ENCODE peak calls at places on chromosomes 11 and 22, in five cellular contexts. V, Z, P, B and T are unnamed samples.

GRCh38 chr11:20035701-20036601 is 124.3 kb downstream of the DBX1 start:
- DNase-seq in P (no peak), B (peak), V (peak), Z (peak), T (no peak)

GRCh38 chr11:117387992-117388765 is 60.5 kb downstream of the CEP164 start:
- DNase-seq in P (no peak), B (no peak), V (peak), Z (no peak), T (no peak)

GRCh38 chr11:23124996-23125395 is 264.7 kb upstream of the CCDC179 start:
- DNase-seq in P (no peak), V (peak), Z (peak), B (peak), T (no peak)

GRCh38 chr11:62575156-62575555 is 1.5 kb upstream of the EEF1G start:
- DNase-seq in Z (no peak), V (no peak), P (no peak), B (no peak), T (no peak)

GRCh38 chr11:36499325-36499724 is 10.7 kb downstream of the TRAF6 start:
- DNase-seq in V (no peak), P (peak), B (no peak), Z (no peak), T (no peak)

GRCh38 chr22:42780070-42780540 is 59.4 kb upstream of the A4GALT start:
- DNase-seq in B (peak), V (peak), Z (peak), P (peak), T (peak)

GRCh38 chr11:123391646-123392348 is 38.3 kb upstream of the GRAMD1B start:
- DNase-seq in P (no peak), V (no peak), B (no peak), Z (peak), T (no peak)

GRCh38 chr11:95835351-95835750 is 45.1 kb downstream of the CEP57 start:
- DNase-seq in Z (no peak), V (no peak), P (no peak), B (no peak), T (no peak)

GRCh38 chr11:104573431-104573830 is 324.8 kb downstream of the CASP12 start:
- DNase-seq in P (no peak), Z (peak), B (no peak), V (peak), T (no peak)
- TF ChIP-seq CTCF in P (no peak), Z (no peak), B (no peak), V (no peak), T (no peak)

DNA sequence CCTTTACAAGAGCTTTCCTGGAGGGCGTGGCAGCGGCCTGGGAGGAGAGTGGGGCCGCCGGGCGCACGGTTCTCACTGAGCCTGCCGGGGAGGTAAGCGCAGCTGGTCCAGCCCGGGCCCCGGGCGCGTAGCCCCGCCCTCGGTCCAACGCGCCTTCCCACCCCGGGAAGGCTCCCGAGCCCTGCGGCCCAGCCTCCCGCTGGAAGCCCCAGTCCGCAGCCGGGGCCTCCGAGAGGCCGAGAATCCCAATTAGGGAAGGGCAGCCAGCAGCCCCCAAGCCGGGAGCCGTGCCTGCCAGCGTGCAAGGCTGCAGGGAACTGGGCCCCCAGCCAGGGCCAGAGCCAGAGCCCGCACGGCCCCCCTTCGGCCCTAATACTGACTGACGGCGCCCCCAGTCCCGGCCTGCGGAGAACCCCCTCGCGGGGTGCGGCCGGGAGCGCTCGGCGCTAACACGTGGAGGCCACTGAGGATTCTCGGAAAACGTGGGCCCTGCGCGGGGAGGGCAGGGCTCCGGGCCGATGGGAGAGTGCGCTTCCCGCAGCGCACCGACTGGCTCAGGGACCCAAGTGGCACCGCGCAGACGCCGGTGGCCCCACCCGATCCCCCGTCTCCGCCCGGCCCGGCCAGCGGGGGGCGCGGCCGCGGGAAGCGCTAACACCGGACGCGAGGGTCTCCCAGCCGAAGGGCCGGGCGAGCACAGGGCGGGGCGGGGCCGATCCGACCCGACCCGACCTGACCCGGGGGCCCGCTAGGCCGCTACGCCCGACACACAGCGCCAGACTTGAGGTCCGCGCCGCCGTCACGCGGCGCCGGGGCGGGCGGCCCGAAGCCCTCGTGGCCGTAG is 5.7 kb downstream of the ZFTA start:
- DNase-seq in B (no peak), V (no peak), Z (no peak), P (no peak), T (no peak)
- H3K4me3 ChIP-seq in B (no peak), V (no peak), Z (peak), P (no peak), T (no peak)

GRCh38 chr11:32002311-32002710 is 88.6 kb upstream of the RCN1 start:
- DNase-seq in B (no peak), Z (no peak), P (no peak), V (no peak), T (no peak)
- TF ChIP-seq CTCF in B (no peak), Z (no peak), P (no peak), V (no peak), T (no peak)

GRCh38 chr11:110896358-110896757 is 184.1 kb upstream of the ARHGAP20 start:
- DNase-seq in V (peak), B (no peak), Z (no peak), P (no peak), T (no peak)

GRCh38 chr11:110894224-110894623 is 182.0 kb upstream of the ARHGAP20 start:
- DNase-seq in P (no peak), B (no peak), V (no peak), Z (no peak), T (no peak)

GRCh38 chr11:110891411-110891810 is 179.2 kb upstream of the ARHGAP20 start:
- DNase-seq in V (peak), B (no peak), P (no peak), Z (peak), T (no peak)

GRCh38 chr11:110890995-110891394 is 178.8 kb upstream of the ARHGAP20 start:
- DNase-seq in P (no peak), B (no peak), Z (no peak), V (no peak), T (no peak)

GRCh38 chr11:110892741-110893285 is 180.6 kb upstream of the ARHGAP20 start:
- DNase-seq in V (no peak), B (no peak), Z (no peak), P (no peak), T (no peak)
- H3K4me3 ChIP-seq in V (no peak), B (no peak), Z (no peak), P (no peak), T (no peak)

GRCh38 chr11:31861011-31861410 is 49.9 kb upstream of the PAX6 start:
- DNase-seq in V (no peak), P (no peak), B (no peak), Z (no peak), T (no peak)
- TF ChIP-seq CTCF in V (no peak), P (no peak), B (no peak), Z (no peak), T (no peak)

GRCh38 chr22:46060292-46061123 is 83.5 kb upstream of the WNT7B start:
- DNase-seq in B (no peak), P (no peak), Z (no peak), V (no peak), T (peak)
- H3K4me3 ChIP-seq in B (no peak), P (no peak), Z (no peak), V (no peak), T (no peak)

DNA sequence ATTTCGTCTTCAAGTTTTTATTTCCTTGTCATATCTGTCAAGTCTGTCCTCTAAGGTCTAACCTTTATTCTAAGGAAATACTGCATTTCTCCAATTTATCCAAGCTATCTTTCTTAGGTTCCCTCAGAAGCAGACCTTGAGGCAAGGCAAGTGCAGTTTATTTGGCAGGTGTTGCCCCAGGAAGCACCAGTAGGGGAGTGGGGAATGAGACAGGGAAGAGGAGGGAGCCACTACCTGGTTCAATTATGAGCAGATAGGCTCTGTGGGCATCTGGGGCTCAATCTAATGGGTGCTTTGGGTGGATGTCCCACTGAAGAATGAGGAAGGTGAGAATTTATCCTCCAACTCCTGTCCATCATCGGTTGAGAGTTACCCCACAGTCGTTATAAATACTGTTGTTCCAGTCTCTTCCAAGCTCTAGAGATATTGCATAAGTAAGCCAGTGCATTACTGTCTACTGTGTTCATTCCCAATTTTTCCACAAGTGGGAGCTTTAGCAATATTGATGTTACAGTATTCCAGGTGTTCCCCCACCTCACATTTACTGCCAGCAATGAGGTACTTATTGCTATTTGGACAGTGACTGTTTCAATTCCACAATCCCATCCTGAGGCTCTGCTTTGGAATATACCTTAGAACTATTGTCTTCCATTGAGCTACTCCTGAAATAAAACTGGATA is 154.9 kb upstream of the CEP126 start:
- DNase-seq in B (peak), P (no peak), V (peak), Z (peak), T (no peak)
- TF ChIP-seq CTCF in B (peak), P (no peak), V (peak), Z (no peak), T (peak)

GRCh38 chr11:64244107-64244506 is 2.6 kb downstream of the PPP1R14B start:
- DNase-seq in B (no peak), V (no peak), Z (no peak), P (no peak), T (no peak)

GRCh38 chr11:64241430-64242153 is 697 bp downstream of the FKBP2 start:
- DNase-seq in P (peak), V (peak), Z (peak), B (peak), T (peak)

GRCh38 chr11:64244966-64245365 is 1.8 kb downstream of the PPP1R14B start:
- DNase-seq in Z (no peak), P (no peak), B (no peak), V (no peak), T (no peak)

GRCh38 chr11:64241175-64241429 is 207 bp downstream of the FKBP2 start:
- DNase-seq in Z (no peak), V (no peak), P (no peak), B (no peak), T (no peak)

GRCh38 chr11:64242920-64243854 is 2.3 kb downstream of the FKBP2 start:
- DNase-seq in B (no peak), P (no peak), V (no peak), Z (no peak), T (no peak)
- H3K4me3 ChIP-seq in B (no peak), P (no peak), V (peak), Z (no peak), T (no peak)

GRCh38 chr11:44826922-44827643 is 100.3 kb downstream of the TSPAN18 start:
- DNase-seq in B (no peak), V (no peak), Z (no peak), P (no peak), T (no peak)

GRCh38 chr11:44825058-44825795 is 98.5 kb downstream of the TSPAN18 start:
- DNase-seq in Z (no peak), V (no peak), B (no peak), P (no peak), T (no peak)

GRCh38 chr11:44822369-44822768 is 95.6 kb downstream of the TSPAN18 start:
- DNase-seq in V (no peak), Z (no peak), P (no peak), B (no peak), T (no peak)

GRCh38 chr11:44823920-44824704 is 97.3 kb downstream of the TSPAN18 start:
- DNase-seq in V (peak), B (peak), Z (no peak), P (no peak), T (peak)

DNA sequence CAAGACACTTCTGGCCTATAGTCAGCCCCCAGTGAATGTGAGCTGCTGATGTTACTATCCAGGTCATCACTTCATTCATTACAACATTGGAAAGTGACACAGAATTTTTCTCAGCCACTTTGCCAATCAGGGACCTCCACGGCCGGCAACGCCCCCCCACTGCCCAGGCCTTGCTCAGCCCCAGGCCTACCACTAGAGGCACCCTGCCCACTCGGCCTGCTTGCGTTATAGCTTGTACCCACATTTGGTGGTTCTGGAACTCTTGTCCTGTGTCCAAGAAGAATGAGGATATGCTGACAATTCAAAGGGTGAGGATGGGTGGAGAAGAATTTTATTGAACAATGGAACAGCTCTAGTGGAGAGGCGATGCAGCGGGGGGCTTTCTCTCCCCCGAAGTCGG is 96.2 kb downstream of the TSPAN18 start:
- DNase-seq in V (no peak), P (no peak), Z (no peak), B (no peak), T (no peak)
- TF ChIP-seq CTCF in V (peak), P (peak), Z (no peak), B (peak), T (no peak)

DNA sequence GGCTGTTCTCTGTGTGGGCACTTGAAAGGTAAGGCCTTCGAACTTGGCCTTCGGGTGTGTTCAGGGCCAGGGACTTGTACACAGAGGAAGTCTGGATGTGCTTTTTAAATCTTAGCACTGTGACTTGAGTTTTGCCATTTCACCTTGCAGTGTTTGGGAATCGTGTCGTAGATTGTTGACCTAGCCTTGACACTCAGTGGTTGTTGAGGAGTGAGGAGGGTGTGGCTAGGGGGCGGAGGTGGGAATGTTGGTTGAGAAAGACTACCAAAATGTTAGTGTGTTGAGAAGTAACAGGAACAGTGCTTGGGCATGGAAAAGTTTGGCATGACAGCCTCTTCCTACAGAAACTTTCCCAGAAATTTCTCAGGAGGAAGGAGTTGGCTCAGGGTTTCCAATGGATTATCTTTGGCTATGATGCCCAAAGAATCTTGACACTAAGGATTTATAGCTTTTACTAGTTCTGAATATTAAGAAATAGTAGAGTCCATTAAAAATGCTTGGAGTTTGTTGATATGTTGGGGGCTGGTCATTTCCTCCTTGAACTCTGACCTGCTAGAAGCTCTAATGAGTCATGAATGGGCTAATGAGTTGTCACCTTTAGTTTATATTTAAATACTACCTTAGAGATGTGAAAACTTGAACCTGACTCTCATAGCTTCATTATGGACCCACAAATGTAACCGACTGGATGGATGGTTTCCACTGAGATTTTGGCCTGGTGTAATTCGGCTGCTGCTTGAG is 40.6 kb downstream of the BARX2 start:
- DNase-seq in B (no peak), V (no peak), Z (no peak), P (no peak), T (no peak)
- H3K4me3 ChIP-seq in B (no peak), V (no peak), Z (no peak), P (no peak), T (no peak)